ENCODE peak calls at places on chromosomes 16 and 17, in ten cellular contexts. Q is C1 segment of cervical spinal cord; I is H9; R is ureter; U is COLO829; X is MM.1S; S is HCT116; T is WERI-Rb-1; C is endodermal cell; K is effector CD8-positive, alpha-beta T cell. L is an unnamed sample.

GRCh38 chr17:58969156-58969555 is 137.5 kb downstream of the TRIM37 start:
- DNase-seq in X (no peak), I (no peak), R (no peak), S (no peak), Q (no peak), T (no peak), U (peak), C (no peak), K (no peak), L (no peak)

GRCh38 chr17:82300707-82301270 is 16.6 kb downstream of the CD7 start:
- DNase-seq in S (no peak), K (peak), U (peak), C (peak), Q (no peak), R (no peak), T (peak), I (peak), X (peak), L (peak)

GRCh38 chr17:64039106-64039400 is 18.6 kb upstream of the ICAM2 start:
- DNase-seq in C (no peak), X (no peak), U (no peak), S (no peak), Q (no peak), K (no peak), I (no peak), R (no peak), T (no peak), L (no peak)

GRCh38 chr16:57620316-57621231 is 7.9 kb upstream of the ADGRG1 start:
- DNase-seq in X (no peak), I (no peak), Q (no peak), S (no peak), R (peak), U (no peak), K (no peak), T (no peak), C (peak), L (no peak)

GRCh38 chr17:83193336-83194188 is 114.2 kb downstream of the METRNL start:
- DNase-seq in S (no peak), T (no peak), C (no peak), Q (no peak), X (peak), I (no peak), R (no peak), K (no peak), U (no peak), L (peak)

GRCh38 chr17:79621151-79621940 is 10.5 kb upstream of the RBFOX3 start:
- DNase-seq in R (peak), K (no peak), Q (no peak), S (no peak), C (peak), T (peak), X (no peak), I (peak), U (no peak), L (no peak)

GRCh38 chr16:68033101-68033500 is 10.0 kb downstream of the DUS2 start:
- DNase-seq in C (no peak), X (no peak), R (no peak), U (no peak), T (no peak), Q (no peak), K (no peak), S (no peak), I (no peak), L (no peak)

GRCh38 chr17:68377771-68378201 is 79.5 kb downstream of the WIPI1 start:
- DNase-seq in C (no peak), T (no peak), R (no peak), X (no peak), U (no peak), Q (no peak), S (no peak), K (no peak), I (no peak), L (no peak)

GRCh38 chr16:86215979-86216585 is 294.2 kb upstream of the FOXF1 start:
- DNase-seq in C (no peak), I (no peak), K (no peak), S (no peak), Q (no peak), T (no peak), U (no peak), R (peak), X (no peak), L (no peak)

GRCh38 chr17:45050680-45051059 is 762 bp downstream of the DCAKD start:
- DNase-seq in S (no peak), U (no peak), R (no peak), C (peak), T (no peak), K (no peak), Q (no peak), I (no peak), X (peak), L (peak)

GRCh38 chr17:13977837-13978236 is 91.5 kb upstream of the COX10 start:
- DNase-seq in X (no peak), U (no peak), Q (no peak), S (no peak), T (no peak), I (no peak), R (no peak), K (no peak), C (no peak), L (no peak)

GRCh38 chr17:28612531-28612930 is 1.5 kb downstream of the RSKR start:
- DNase-seq in R (no peak), C (no peak), X (no peak), S (no peak), Q (no peak), T (no peak), K (no peak), I (no peak), U (no peak), L (peak)

GRCh38 chr17:16486373-16487250 is 5.4 kb downstream of the LRRC75A start:
- DNase-seq in X (no peak), R (peak), I (peak), K (no peak), Q (no peak), C (peak), U (peak), S (no peak), T (no peak), L (no peak)

GRCh38 chr17:9291912-9292562 is 270.7 kb downstream of the NTN1 start:
- DNase-seq in Q (peak), K (no peak), T (peak), R (peak), C (peak), I (peak), U (peak), S (no peak), X (no peak), L (peak)

GRCh38 chr17:57823469-57824401 is 26.1 kb downstream of the MRPS23 start:
- DNase-seq in T (peak), C (no peak), S (no peak), I (no peak), Q (no peak), U (no peak), X (no peak), K (no peak), R (no peak), L (no peak)

GRCh38 chr16:88407807-88408206 is 25.0 kb downstream of the ZNF469 start:
- DNase-seq in S (no peak), T (no peak), K (no peak), X (no peak), U (no peak), R (no peak), C (no peak), I (no peak), Q (no peak), L (no peak)

GRCh38 chr16:11583171-11583570 is 3.5 kb downstream of the LITAF start:
- DNase-seq in T (no peak), I (no peak), R (no peak), Q (no peak), U (no peak), C (no peak), S (no peak), X (no peak), K (no peak), L (no peak)

GRCh38 chr17:71032746-71033273 is 863.5 kb downstream of the KCNJ2 start:
- DNase-seq in I (peak), R (no peak), U (no peak), X (no peak), K (no peak), C (peak), T (peak), S (no peak), Q (no peak), L (no peak)

GRCh38 chr16:53973021-53973420 is 269.1 kb downstream of the FTO start:
- DNase-seq in U (no peak), X (no peak), K (no peak), R (no peak), Q (no peak), I (no peak), C (no peak), T (peak), S (no peak), L (no peak)

GRCh38 chr16:14957576-14958322 is 17.1 kb upstream of the PDXDC1 start:
- DNase-seq in R (peak), T (no peak), K (no peak), I (no peak), Q (no peak), U (no peak), S (no peak), C (peak), X (no peak), L (no peak)

GRCh38 chr17:30391534-30391933 is 12.8 kb downstream of the CPD start:
- DNase-seq in I (no peak), T (no peak), S (no peak), C (no peak), R (no peak), Q (no peak), X (no peak), U (no peak), K (no peak), L (no peak)

GRCh38 chr17:2055494-2056220 is 754 bp downstream of the HIC1 start:
- DNase-seq in I (no peak), X (no peak), T (no peak), C (no peak), S (no peak), R (no peak), U (no peak), Q (no peak), K (no peak), L (no peak)

GRCh38 chr16:88508868-88509748 is 56.0 kb downstream of the ZFPM1 start:
- DNase-seq in X (no peak), K (no peak), T (no peak), Q (no peak), I (no peak), U (no peak), R (peak), S (no peak), C (no peak), L (no peak)

GRCh38 chr16:75121949-75122568 is 5.5 kb upstream of the LDHD start:
- DNase-seq in U (no peak), K (no peak), Q (no peak), I (peak), T (no peak), C (peak), R (no peak), X (no peak), S (no peak), L (no peak)

GRCh38 chr17:77419547-77420475 is 279.0 kb downstream of the SEC14L1 start:
- DNase-seq in R (no peak), X (no peak), I (peak), C (peak), K (no peak), T (peak), U (no peak), S (no peak), Q (no peak), L (peak)

GRCh38 chr17:39141294-39141693 is 10.1 kb downstream of the PLXDC1 start:
- DNase-seq in Q (no peak), U (no peak), I (no peak), S (no peak), K (no peak), X (no peak), R (no peak), C (no peak), T (no peak), L (no peak)

GRCh38 chr16:71343078-71343477 is 15.4 kb upstream of the CALB2 start:
- DNase-seq in C (no peak), T (no peak), K (no peak), X (no peak), U (no peak), S (no peak), I (no peak), Q (no peak), R (no peak), L (no peak)

GRCh38 chr17:8120520-8121443 is 2.5 kb upstream of the ALOXE3 start:
- DNase-seq in X (peak), R (peak), T (peak), Q (no peak), S (peak), C (peak), U (peak), I (peak), K (peak), L (peak)

GRCh38 chr16:84672276-84673202 is 24.2 kb downstream of the KLHL36 start:
- DNase-seq in I (peak), C (peak), S (peak), Q (peak), T (peak), X (peak), U (peak), R (peak), K (peak), L (peak)

GRCh38 chr17:65468321-65468720 is 93.1 kb downstream of the AXIN2 start:
- DNase-seq in I (no peak), X (no peak), U (no peak), T (no peak), S (no peak), R (no peak), K (no peak), Q (no peak), C (no peak), L (no peak)

GRCh38 chr17:65283704-65284103 is 146.5 kb downstream of the RGS9 start:
- DNase-seq in T (no peak), C (peak), S (no peak), K (no peak), X (no peak), Q (no peak), I (no peak), R (no peak), U (no peak), L (no peak)

GRCh38 chr17:77409282-77410161 is 268.8 kb downstream of the SEC14L1 start:
- DNase-seq in K (no peak), R (peak), I (peak), C (peak), U (no peak), T (no peak), Q (no peak), X (no peak), S (no peak), L (peak)

GRCh38 chr16:637081-638018 is 1.2 kb upstream of the METTL26 start:
- DNase-seq in U (peak), I (peak), X (peak), R (peak), Q (peak), S (no peak), T (peak), K (peak), C (peak), L (peak)

GRCh38 chr17:30236807-30237206 is 1.3 kb upstream of the SLC6A4 start:
- DNase-seq in X (no peak), U (peak), K (no peak), I (peak), Q (no peak), S (peak), C (peak), R (peak), T (no peak), L (no peak)

GRCh38 chr17:37273419-37274051 is 102.2 kb upstream of the C17orf78 start:
- DNase-seq in I (peak), R (no peak), C (no peak), K (no peak), Q (no peak), T (peak), U (peak), X (no peak), S (no peak), L (no peak)

GRCh38 chr17:63987616-63988478 is 10.3 kb upstream of the PRR29 start:
- DNase-seq in U (no peak), Q (no peak), R (no peak), T (peak), S (no peak), X (no peak), C (no peak), K (no peak), I (no peak), L (no peak)

GRCh38 chr16:2194166-2194834 is 2.1 kb downstream of the CASKIN1 start:
- DNase-seq in X (no peak), K (no peak), T (peak), C (no peak), I (no peak), U (no peak), R (no peak), Q (no peak), S (no peak), L (no peak)

GRCh38 chr16:87584271-87584670 is 18.0 kb upstream of the JPH3 start:
- DNase-seq in S (no peak), I (no peak), C (no peak), R (no peak), U (no peak), K (no peak), X (no peak), T (no peak), Q (no peak), L (no peak)

L was measured in OCI-LY7.